ENCODE peak calls at places on chromosomes 3 and 15, in seven cellular contexts. P is IMR-90, W is H9, S is neuronal stem cell, I is mesenchymal stem cell, J is H1, O is trophoblast cell. H is an unnamed sample.

GRCh38 chr15:40595219-40595618 is 1.2 kb downstream of the KNL1 start:
- DNase-seq in P (no peak), W (no peak), S (no peak), I (no peak), J (no peak), O (no peak), H (no peak)

GRCh38 chr15:91496754-91497691 is 356.5 kb upstream of the SLCO3A1 start:
- DNase-seq in P (no peak), W (no peak), S (no peak), I (no peak), J (no peak), O (no peak), H (no peak)

GRCh38 chr15:25811481-25811906 is 51.6 kb downstream of the ATP10A start:
- DNase-seq in P (no peak), W (no peak), S (no peak), I (no peak), J (no peak), O (no peak), H (no peak)

GRCh38 chr15:65303687-65304392 is 637 bp upstream of the RNU5B-1 start:
- DNase-seq in P (peak; percentile 43), W (peak; percentile 64), S (peak; percentile 48), I (peak; percentile 61), J (no peak), O (peak; percentile 77), H (peak; percentile 94)

GRCh38 chr3:141915016-141915415 is 38.6 kb downstream of the ATP1B3 start:
- DNase-seq in P (peak; percentile 64), W (no peak), S (no peak), I (peak; percentile 33), J (no peak), O (no peak), H (no peak)

GRCh38 chr3:161700998-161701397 is 204.4 kb downstream of the OTOL1 start:
- DNase-seq in P (no peak), W (peak; percentile 42), S (no peak), I (peak; percentile 3), J (peak; percentile 10), O (no peak), H (peak; percentile 69)

GRCh38 chr3:46942079-46942478 is 34.5 kb downstream of the CCDC12 start:
- DNase-seq in P (no peak), W (no peak), S (no peak), I (no peak), J (no peak), O (no peak), H (no peak)

GRCh38 chr3:184466413-184466960 is 86.6 kb downstream of the CHRD start:
- DNase-seq in P (peak; percentile 48), W (no peak), S (no peak), I (no peak), J (no peak), O (no peak), H (peak; percentile 42)

GRCh38 chr15:70158309-70158995 is 60.7 kb upstream of the TLE3 start:
- DNase-seq in P (no peak), W (no peak), S (no peak), I (no peak), J (no peak), O (no peak), H (no peak)

GRCh38 chr3:120645083-120645800 is 36.8 kb downstream of the HGD start:
- DNase-seq in P (peak; percentile 22), W (no peak), S (no peak), I (no peak), J (no peak), O (no peak), H (peak; percentile 42)

GRCh38 chr15:52528465-52529288 is at the start of gene MYO5A:
- DNase-seq in P (peak; percentile 71), W (peak; percentile 75), S (peak; percentile 74), I (peak; percentile 72), J (peak; percentile 34), O (peak; percentile 69), H (peak; percentile 80)

GRCh38 chr15:95994418-95994817 is 336.1 kb upstream of the NR2F2 start:
- DNase-seq in P (peak; percentile 82), W (no peak), S (no peak), I (peak; percentile 36), J (no peak), O (peak; percentile 3), H (peak; percentile 66)

GRCh38 chr3:27326211-27326948 is 42.8 kb downstream of the NEK10 start:
- DNase-seq in P (peak; percentile 98), W (no peak), S (no peak), I (peak; percentile 94), J (no peak), O (peak; percentile 36), H (no peak)

GRCh38 chr15:44713006-44713966 is 2.0 kb downstream of the B2M start:
- DNase-seq in P (peak; percentile 43), W (no peak), S (no peak), I (peak; percentile 71), J (no peak), O (peak; percentile 35), H (peak; percentile 58)

GRCh38 chr3:113264249-113264648 is 52.9 kb downstream of the BOC start:
- DNase-seq in P (no peak), W (peak; percentile 85), S (peak; percentile 76), I (no peak), J (peak; percentile 36), O (no peak), H (no peak)

GRCh38 chr15:62886431-62887071 is 156.0 kb upstream of the TPM1 start:
- DNase-seq in P (peak; percentile 37), W (peak; percentile 58), S (peak; percentile 39), I (peak; percentile 31), J (no peak), O (no peak), H (peak; percentile 38)

GRCh38 chr15:62880278-62880677 is 162.3 kb upstream of the TPM1 start:
- DNase-seq in P (peak; percentile 37), W (no peak), S (no peak), I (peak; percentile 46), J (no peak), O (no peak), H (no peak)

GRCh38 chr15:62881056-62881455 is 161.5 kb upstream of the TPM1 start:
- DNase-seq in P (no peak), W (no peak), S (no peak), I (no peak), J (no peak), O (no peak), H (no peak)

GRCh38 chr15:62887113-62887570 is 155.4 kb upstream of the TPM1 start:
- DNase-seq in P (peak; percentile 49), W (no peak), S (no peak), I (no peak), J (no peak), O (no peak), H (no peak)

DNA sequence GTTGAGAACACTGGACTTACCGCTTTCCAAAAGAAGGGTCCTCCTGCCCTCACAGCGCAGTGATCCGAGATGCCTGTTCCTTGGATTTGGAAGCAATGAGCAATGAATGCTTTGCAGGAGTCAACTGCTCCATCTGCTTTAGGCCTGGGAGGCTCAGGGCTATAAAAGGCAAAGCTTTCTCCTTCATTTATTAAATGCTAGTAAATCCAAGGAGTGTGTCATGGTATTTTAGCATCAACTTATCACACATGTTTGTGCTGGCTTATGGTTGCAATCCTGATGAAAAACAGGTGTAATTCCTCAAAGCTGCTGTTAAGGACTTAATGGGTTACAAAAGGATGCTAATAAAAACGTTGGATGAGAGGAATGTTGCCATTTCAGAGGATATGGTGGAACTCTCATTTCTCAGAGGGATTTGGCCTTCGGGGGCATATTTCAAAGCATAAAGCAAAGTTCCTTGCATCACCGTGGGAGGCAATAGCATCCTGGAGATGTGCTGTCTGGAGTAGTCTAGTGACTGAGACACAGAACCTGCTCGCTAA is 158.5 kb upstream of the TPM1 start:
- DNase-seq in P (peak; percentile 70), W (no peak), S (no peak), I (no peak), J (no peak), O (no peak), H (no peak)
- H2BK120ac ChIP-seq in P (peak overlapping the region; percentile 91), W (no peak overlapping the region), S (no peak overlapping the region), I (no peak overlapping the region), J (no peak overlapping the region), O (peak overlapping the region; percentile 68), H (no peak overlapping the region)

GRCh38 chr3:71849674-71850073 is 64.7 kb upstream of the PROK2 start:
- DNase-seq in P (no peak), W (no peak), S (no peak), I (no peak), J (no peak), O (no peak), H (no peak)
- H4K8ac ChIP-seq in P (no peak overlapping the region), W (no peak overlapping the region), S (no peak overlapping the region), I (no peak overlapping the region), J (no peak overlapping the region), O (no peak overlapping the region), H (no peak overlapping the region)

GRCh38 chr3:119514637-119515036 is 16.3 kb downstream of the TIMMDC1 start:
- DNase-seq in P (no peak), W (no peak), S (no peak), I (no peak), J (no peak), O (no peak), H (no peak)
- H2BK120ac ChIP-seq in P (no peak overlapping the region), W (no peak overlapping the region), S (no peak overlapping the region), I (no peak overlapping the region), J (no peak overlapping the region), O (no peak overlapping the region), H (no peak overlapping the region)

GRCh38 chr15:68559342-68560310 is 19.2 kb upstream of the CORO2B start:
- DNase-seq in P (peak; percentile 70), W (peak; percentile 95), S (peak; percentile 86), I (peak; percentile 84), J (peak; percentile 80), O (peak; percentile 87), H (peak; percentile 93)

GRCh38 chr15:68556139-68556990 is 22.4 kb upstream of the CORO2B start:
- DNase-seq in P (no peak), W (peak; percentile 18), S (no peak), I (no peak), J (no peak), O (no peak), H (no peak)

GRCh38 chr15:68560501-68561113 is 18.2 kb upstream of the CORO2B start:
- DNase-seq in P (no peak), W (peak; percentile 32), S (no peak), I (no peak), J (no peak), O (no peak), H (no peak)

GRCh38 chr15:68557469-68558317 is 21.1 kb upstream of the CORO2B start:
- DNase-seq in P (no peak), W (peak; percentile 22), S (no peak), I (no peak), J (no peak), O (no peak), H (no peak)

DNA sequence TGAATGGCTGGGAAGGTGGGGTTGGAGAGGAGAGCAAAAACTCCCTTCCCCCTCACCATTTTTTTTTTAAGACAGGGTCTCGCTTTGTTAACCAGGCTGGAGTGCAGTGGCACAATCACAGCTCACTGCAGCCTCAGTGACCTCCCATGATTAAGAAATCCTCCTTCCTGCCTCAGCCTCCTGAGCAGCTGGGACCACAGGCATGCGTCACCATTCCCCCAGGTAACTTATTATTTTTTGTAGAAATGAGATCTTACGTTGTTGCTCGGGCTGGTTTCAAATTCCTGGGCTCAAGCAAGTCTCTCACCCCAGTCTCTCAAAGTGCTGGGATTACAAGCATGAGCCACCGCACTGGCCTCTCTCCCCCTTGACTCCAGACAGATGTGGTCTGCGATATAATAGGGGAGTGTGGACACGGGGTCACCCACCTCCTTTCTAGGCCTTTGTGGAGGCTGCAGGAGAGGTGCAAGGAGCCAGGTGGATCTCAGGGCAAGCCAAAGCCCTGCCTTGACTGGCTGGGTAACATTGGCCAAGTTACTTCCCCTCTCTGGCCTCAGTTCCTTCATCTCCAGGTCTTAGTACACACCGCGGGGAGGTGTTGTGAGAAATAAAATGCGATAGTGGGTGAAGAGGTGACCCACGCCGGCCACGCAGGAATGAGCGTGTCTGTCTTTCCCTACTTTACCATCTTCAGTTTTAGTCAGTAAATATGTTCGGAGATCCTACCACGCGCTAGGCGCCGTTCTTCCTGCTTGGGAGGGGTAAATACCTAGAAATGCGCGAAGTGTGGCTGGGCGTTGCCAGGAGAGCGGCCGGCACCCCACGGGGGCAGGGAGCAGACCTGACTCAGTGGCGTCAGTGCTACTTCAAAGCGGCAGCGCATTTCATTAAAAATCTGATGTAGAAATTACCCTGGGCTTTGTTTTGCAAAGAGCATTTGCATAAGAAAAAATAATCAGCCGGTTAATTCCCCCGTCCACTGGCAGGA is 20.2 kb upstream of the CORO2B start:
- DNase-seq in P (no peak), W (peak; percentile 38), S (no peak), I (no peak), J (no peak), O (no peak), H (peak; percentile 63)
- H4K8ac ChIP-seq in P (peak overlapping the region; percentile 84), W (no peak overlapping the region), S (no peak overlapping the region), I (peak overlapping the region; percentile 68), J (peak overlapping the region; percentile 76), O (peak overlapping the region; percentile 52), H (no peak overlapping the region)